ENCODE peak calls at places on chromosomes 13 and 19, in five cellular contexts. I is neural progenitor cell, T is brain microvascular endothelial cell, A is mesendoderm, C is sigmoid colon. Y is an unnamed sample.

GRCh38 chr13:33494596-33495214 is 209.2 kb upstream of the STARD13 start:
- DNase-seq in A (peak), T (peak), I (no peak), C (no peak), Y (no peak)

GRCh38 chr19:33795370-33796163 is 1.1 kb upstream of the KCTD15 start:
- DNase-seq in T (peak), I (peak), A (peak), C (peak), Y (peak)

GRCh38 chr19:35266904-35267817 is 1.6 kb upstream of the USF2 start:
- DNase-seq in T (no peak), C (peak), A (peak), I (peak), Y (peak)

GRCh38 chr13:44243198-44243852 is 130.3 kb upstream of the SERP2 start:
- DNase-seq in A (peak), T (peak), I (peak), C (no peak), Y (peak)

GRCh38 chr19:51089786-51090185 is 7.1 kb upstream of the KLK14 start:
- DNase-seq in A (no peak), T (no peak), C (no peak), I (no peak), Y (peak)

GRCh38 chr13:106143930-106144709 is 391.3 kb downstream of the EFNB2 start:
- DNase-seq in A (peak), C (no peak), T (no peak), I (no peak), Y (peak)

GRCh38 chr19:18006895-18007604 is 920 bp upstream of the ARRDC2 start:
- DNase-seq in A (peak), I (peak), T (peak), C (peak), Y (peak)

GRCh38 chr19:18068395-18068794 is 18.3 kb downstream of the IL12RB1 start:
- DNase-seq in T (no peak), I (no peak), C (no peak), A (no peak), Y (no peak)

GRCh38 chr19:1276620-1277007 is 1.3 kb downstream of the FAM174C start:
- DNase-seq in T (no peak), C (no peak), A (no peak), I (no peak), Y (no peak)

GRCh38 chr19:1278074-1278473 is 2.7 kb downstream of the FAM174C start:
- DNase-seq in A (no peak), T (no peak), C (no peak), I (no peak), Y (no peak)

GRCh38 chr19:1275976-1276619 is 768 bp downstream of the FAM174C start:
- DNase-seq in A (no peak), C (peak), T (no peak), I (no peak), Y (no peak)

GRCh38 chr19:1275260-1275975 is at the start of gene FAM174C:
- DNase-seq in T (peak), I (peak), A (peak), C (peak), Y (peak)

DNA sequence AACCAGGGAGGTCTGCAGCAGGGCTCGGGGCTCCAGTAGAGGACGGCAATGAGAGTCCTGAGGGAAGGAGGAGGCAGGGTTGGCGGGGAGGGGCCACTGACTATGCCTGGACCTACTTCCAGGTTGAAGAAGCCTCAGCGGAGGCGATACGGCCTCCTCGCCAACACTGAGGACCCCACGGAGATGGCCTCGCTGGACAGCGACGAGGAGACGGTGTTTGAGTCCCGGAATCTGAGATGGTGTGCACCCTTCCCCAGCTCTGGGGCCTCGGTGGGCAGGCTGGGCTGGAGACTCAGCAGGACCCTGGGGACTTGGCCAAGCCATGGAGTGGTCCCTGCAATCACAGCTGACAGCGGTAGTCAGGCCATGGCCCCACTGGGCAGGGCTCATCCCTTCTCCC is 1.7 kb downstream of the FAM174C start:
- DNase-seq in T (no peak), I (no peak), C (peak), A (no peak), Y (no peak)
- H3K4me3 ChIP-seq in T (no peak), I (no peak), C (no peak), A (no peak), Y (no peak)

GRCh38 chr19:13979686-13980085 is 26.4 kb downstream of the RFX1 start:
- DNase-seq in T (no peak), C (no peak), I (no peak), A (no peak), Y (no peak)
- H3K4me3 ChIP-seq in T (no peak), C (no peak), I (no peak), A (no peak), Y (peak)

DNA sequence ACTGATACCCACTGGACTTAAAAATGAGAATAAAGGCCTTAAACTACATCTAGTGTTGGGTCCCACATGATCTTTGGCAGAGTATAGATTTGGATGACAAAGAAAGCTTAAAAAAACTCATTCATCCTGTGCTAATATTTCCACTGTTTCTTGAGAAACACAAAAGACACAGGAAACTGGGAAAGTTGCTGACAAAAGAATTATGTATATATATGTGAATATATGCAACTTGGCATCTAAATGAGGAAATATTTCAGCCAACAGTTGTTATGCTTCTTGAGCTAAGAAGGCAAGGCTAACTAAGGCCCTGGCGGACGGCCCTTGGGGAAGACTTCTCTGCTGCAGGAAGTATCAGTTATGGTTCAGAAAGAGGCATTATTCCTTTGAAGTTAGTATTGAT is 491.9 kb downstream of the DIAPH3 start:
- DNase-seq in T (no peak), A (no peak), C (no peak), I (no peak), Y (no peak)
- H3K4me3 ChIP-seq in T (no peak), A (no peak), C (no peak), I (no peak), Y (no peak)

DNA sequence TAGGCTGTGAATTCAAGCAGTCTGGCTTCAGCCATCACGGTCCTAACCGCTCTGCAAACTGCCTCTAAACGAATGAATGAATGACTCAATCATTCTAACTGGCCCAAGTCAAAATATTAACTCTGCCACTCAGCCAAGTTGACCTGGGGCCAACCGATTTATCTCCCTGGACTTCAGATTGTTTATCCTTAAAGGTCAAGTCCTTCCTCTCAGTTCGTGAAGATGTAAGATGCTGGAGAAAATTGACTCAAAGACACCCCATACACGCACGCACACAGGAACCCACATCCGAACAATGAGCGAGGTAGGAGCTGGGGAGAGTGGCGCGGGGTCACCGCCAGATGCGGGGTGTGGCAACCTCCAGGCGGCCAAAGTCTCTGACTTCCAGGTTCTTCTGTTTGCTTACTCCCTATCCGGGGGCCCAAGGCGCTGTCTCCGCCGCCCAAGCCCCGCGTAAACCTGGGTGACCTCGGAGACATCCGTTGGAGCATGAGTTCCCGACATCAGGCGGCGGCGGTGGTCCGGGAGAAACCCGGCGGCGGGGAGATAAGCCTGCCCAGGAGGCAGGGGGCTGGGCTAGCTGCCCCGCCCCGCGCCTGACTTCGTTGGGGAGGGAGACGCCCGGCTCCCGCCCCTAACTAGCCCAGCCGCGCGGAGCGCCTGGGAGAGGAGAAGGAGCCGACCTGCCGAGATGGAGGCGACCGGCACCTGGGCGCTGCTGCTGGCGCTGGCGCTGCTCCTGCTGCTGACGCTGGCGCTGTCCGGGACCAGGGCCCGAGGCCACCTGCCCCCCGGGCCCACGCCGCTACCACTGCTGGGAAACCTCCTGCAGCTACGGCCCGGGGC is at the start of gene CYP2S1:
- DNase-seq in T (no peak), C (no peak), A (peak), I (peak), Y (peak)
- H3K4me3 ChIP-seq in T (peak), C (peak), A (peak), I (peak), Y (peak)